ENCODE peak calls at places on chromosomes 7 and 10, in ten cellular contexts. One of them, this sample, is unnamed.

GRCh38 chr10:98374176-98374969 is 40.6 kb downstream of the PYROXD2 start:
- DNase-seq in left colon: no peak
- DNase-seq in stimulated activated CD4-positive, alpha-beta T cell treated with anti-CD3 and anti-CD28 coated beads, Interleukin-15, amount 100 ng/mL, for 1 hour: no peak
- DNase-seq in HT1080: peak
- DNase-seq in H4: peak
- DNase-seq in germinal center: no peak
- DNase-seq in T-helper 1 cell: no peak
- DNase-seq in SIG-M5: no peak
- DNase-seq in C1 segment of cervical spinal cord: no peak
- DNase-seq in M059J: peak
- DNase-seq in this sample: no peak

GRCh38 chr7:46233585-46234329 is 312.7 kb upstream of the IGFBP3 start:
- DNase-seq in left colon: no peak
- DNase-seq in stimulated activated CD4-positive, alpha-beta T cell treated with anti-CD3 and anti-CD28 coated beads, Interleukin-15, amount 100 ng/mL, for 1 hour: no peak
- DNase-seq in HT1080: no peak
- DNase-seq in H4: no peak
- DNase-seq in germinal center: no peak
- DNase-seq in T-helper 1 cell: no peak
- DNase-seq in SIG-M5: no peak
- DNase-seq in C1 segment of cervical spinal cord: no peak
- DNase-seq in M059J: no peak
- DNase-seq in this sample: no peak

GRCh38 chr7:6496842-6497636 is 49.3 kb upstream of the DAGLB start:
- DNase-seq in left colon: no peak
- DNase-seq in stimulated activated CD4-positive, alpha-beta T cell treated with anti-CD3 and anti-CD28 coated beads, Interleukin-15, amount 100 ng/mL, for 1 hour: no peak
- DNase-seq in HT1080: no peak
- DNase-seq in H4: no peak
- DNase-seq in germinal center: no peak
- DNase-seq in T-helper 1 cell: no peak
- DNase-seq in SIG-M5: no peak
- DNase-seq in C1 segment of cervical spinal cord: no peak
- DNase-seq in M059J: no peak
- DNase-seq in this sample: no peak

GRCh38 chr7:151088019-151088855 is 2.0 kb downstream of the AGAP3 start:
- DNase-seq in left colon: no peak
- DNase-seq in stimulated activated CD4-positive, alpha-beta T cell treated with anti-CD3 and anti-CD28 coated beads, Interleukin-15, amount 100 ng/mL, for 1 hour: no peak
- DNase-seq in HT1080: no peak
- DNase-seq in H4: no peak
- DNase-seq in germinal center: no peak
- DNase-seq in T-helper 1 cell: no peak
- DNase-seq in SIG-M5: no peak
- DNase-seq in C1 segment of cervical spinal cord: no peak
- DNase-seq in M059J: no peak
- DNase-seq in this sample: no peak

GRCh38 chr10:70740441-70741288 is 44.5 kb downstream of the TBATA start:
- DNase-seq in left colon: no peak
- DNase-seq in stimulated activated CD4-positive, alpha-beta T cell treated with anti-CD3 and anti-CD28 coated beads, Interleukin-15, amount 100 ng/mL, for 1 hour: no peak
- DNase-seq in HT1080: no peak
- DNase-seq in H4: no peak
- DNase-seq in germinal center: no peak
- DNase-seq in T-helper 1 cell: no peak
- DNase-seq in SIG-M5: no peak
- DNase-seq in C1 segment of cervical spinal cord: no peak
- DNase-seq in M059J: no peak
- DNase-seq in this sample: no peak

GRCh38 chr10:128463991-128464755 is 337.9 kb upstream of the MKI67 start:
- DNase-seq in left colon: peak
- DNase-seq in stimulated activated CD4-positive, alpha-beta T cell treated with anti-CD3 and anti-CD28 coated beads, Interleukin-15, amount 100 ng/mL, for 1 hour: no peak
- DNase-seq in HT1080: no peak
- DNase-seq in H4: peak
- DNase-seq in germinal center: no peak
- DNase-seq in T-helper 1 cell: peak
- DNase-seq in SIG-M5: no peak
- DNase-seq in C1 segment of cervical spinal cord: no peak
- DNase-seq in M059J: peak
- DNase-seq in this sample: no peak

GRCh38 chr10:47311900-47312662 is 10.2 kb upstream of the GDF2 start:
- DNase-seq in left colon: peak
- DNase-seq in stimulated activated CD4-positive, alpha-beta T cell treated with anti-CD3 and anti-CD28 coated beads, Interleukin-15, amount 100 ng/mL, for 1 hour: peak
- DNase-seq in HT1080: peak
- DNase-seq in H4: peak
- DNase-seq in germinal center: peak
- DNase-seq in T-helper 1 cell: peak
- DNase-seq in SIG-M5: no peak
- DNase-seq in C1 segment of cervical spinal cord: peak
- DNase-seq in M059J: peak
- DNase-seq in this sample: no peak

GRCh38 chr10:92573091-92573797 is 649 bp downstream of the IDE start:
- DNase-seq in left colon: peak
- DNase-seq in stimulated activated CD4-positive, alpha-beta T cell treated with anti-CD3 and anti-CD28 coated beads, Interleukin-15, amount 100 ng/mL, for 1 hour: peak
- DNase-seq in HT1080: peak
- DNase-seq in H4: peak
- DNase-seq in germinal center: peak
- DNase-seq in T-helper 1 cell: peak
- DNase-seq in SIG-M5: no peak
- DNase-seq in C1 segment of cervical spinal cord: no peak
- DNase-seq in M059J: peak
- DNase-seq in this sample: no peak

GRCh38 chr7:2475678-2476015 is 551 bp downstream of the GRIFIN start:
- DNase-seq in left colon: no peak
- DNase-seq in stimulated activated CD4-positive, alpha-beta T cell treated with anti-CD3 and anti-CD28 coated beads, Interleukin-15, amount 100 ng/mL, for 1 hour: no peak
- DNase-seq in HT1080: no peak
- DNase-seq in H4: no peak
- DNase-seq in germinal center: no peak
- DNase-seq in T-helper 1 cell: no peak
- DNase-seq in SIG-M5: no peak
- DNase-seq in C1 segment of cervical spinal cord: no peak
- DNase-seq in M059J: no peak
- DNase-seq in this sample: no peak

GRCh38 chr10:78336402-78336791 is 302.7 kb downstream of the RPS24 start:
- DNase-seq in left colon: no peak
- DNase-seq in stimulated activated CD4-positive, alpha-beta T cell treated with anti-CD3 and anti-CD28 coated beads, Interleukin-15, amount 100 ng/mL, for 1 hour: no peak
- DNase-seq in HT1080: peak
- DNase-seq in H4: no peak
- DNase-seq in germinal center: no peak
- DNase-seq in T-helper 1 cell: no peak
- DNase-seq in SIG-M5: no peak
- DNase-seq in C1 segment of cervical spinal cord: no peak
- DNase-seq in M059J: peak
- DNase-seq in this sample: no peak

GRCh38 chr10:48445932-48446331 is 139.5 kb downstream of the MAPK8 start:
- DNase-seq in left colon: no peak
- DNase-seq in stimulated activated CD4-positive, alpha-beta T cell treated with anti-CD3 and anti-CD28 coated beads, Interleukin-15, amount 100 ng/mL, for 1 hour: no peak
- DNase-seq in HT1080: no peak
- DNase-seq in H4: no peak
- DNase-seq in germinal center: no peak
- DNase-seq in T-helper 1 cell: no peak
- DNase-seq in SIG-M5: no peak
- DNase-seq in C1 segment of cervical spinal cord: no peak
- DNase-seq in M059J: no peak
- DNase-seq in this sample: no peak

GRCh38 chr7:46908770-46909169 is 673.1 kb downstream of the TNS3 start:
- DNase-seq in left colon: no peak
- DNase-seq in stimulated activated CD4-positive, alpha-beta T cell treated with anti-CD3 and anti-CD28 coated beads, Interleukin-15, amount 100 ng/mL, for 1 hour: no peak
- DNase-seq in HT1080: peak
- DNase-seq in H4: peak
- DNase-seq in germinal center: no peak
- DNase-seq in T-helper 1 cell: no peak
- DNase-seq in SIG-M5: no peak
- DNase-seq in C1 segment of cervical spinal cord: no peak
- DNase-seq in M059J: peak
- DNase-seq in this sample: no peak

GRCh38 chr7:3200504-3200903 is 100.5 kb upstream of the SDK1 start:
- DNase-seq in left colon: no peak
- DNase-seq in stimulated activated CD4-positive, alpha-beta T cell treated with anti-CD3 and anti-CD28 coated beads, Interleukin-15, amount 100 ng/mL, for 1 hour: no peak
- DNase-seq in HT1080: peak
- DNase-seq in H4: peak
- DNase-seq in germinal center: peak
- DNase-seq in T-helper 1 cell: peak
- DNase-seq in SIG-M5: no peak
- DNase-seq in C1 segment of cervical spinal cord: no peak
- DNase-seq in M059J: peak
- DNase-seq in this sample: peak

GRCh38 chr10:57696641-57697040 is 571.1 kb downstream of the IPMK start:
- DNase-seq in left colon: no peak
- DNase-seq in stimulated activated CD4-positive, alpha-beta T cell treated with anti-CD3 and anti-CD28 coated beads, Interleukin-15, amount 100 ng/mL, for 1 hour: no peak
- DNase-seq in HT1080: peak
- DNase-seq in H4: peak
- DNase-seq in germinal center: no peak
- DNase-seq in T-helper 1 cell: no peak
- DNase-seq in SIG-M5: no peak
- DNase-seq in C1 segment of cervical spinal cord: no peak
- DNase-seq in M059J: peak
- DNase-seq in this sample: no peak

GRCh38 chr7:101308245-101309085 is 13.1 kb downstream of the IFT22 start:
- DNase-seq in left colon: peak
- DNase-seq in stimulated activated CD4-positive, alpha-beta T cell treated with anti-CD3 and anti-CD28 coated beads, Interleukin-15, amount 100 ng/mL, for 1 hour: no peak
- DNase-seq in HT1080: no peak
- DNase-seq in H4: no peak
- DNase-seq in germinal center: no peak
- DNase-seq in T-helper 1 cell: peak
- DNase-seq in SIG-M5: no peak
- DNase-seq in C1 segment of cervical spinal cord: no peak
- DNase-seq in M059J: no peak
- DNase-seq in this sample: no peak

GRCh38 chr10:70576803-70577517 is 25.6 kb downstream of the PRF1 start:
- DNase-seq in left colon: no peak
- DNase-seq in stimulated activated CD4-positive, alpha-beta T cell treated with anti-CD3 and anti-CD28 coated beads, Interleukin-15, amount 100 ng/mL, for 1 hour: no peak
- DNase-seq in HT1080: no peak
- DNase-seq in H4: no peak
- DNase-seq in germinal center: no peak
- DNase-seq in T-helper 1 cell: peak
- DNase-seq in SIG-M5: no peak
- DNase-seq in C1 segment of cervical spinal cord: no peak
- DNase-seq in M059J: peak
- DNase-seq in this sample: no peak

GRCh38 chr7:149321978-149322541 is 60.1 kb downstream of the ZNF783 start:
- DNase-seq in left colon: no peak
- DNase-seq in stimulated activated CD4-positive, alpha-beta T cell treated with anti-CD3 and anti-CD28 coated beads, Interleukin-15, amount 100 ng/mL, for 1 hour: no peak
- DNase-seq in HT1080: peak
- DNase-seq in H4: peak
- DNase-seq in germinal center: no peak
- DNase-seq in T-helper 1 cell: peak
- DNase-seq in SIG-M5: no peak
- DNase-seq in C1 segment of cervical spinal cord: no peak
- DNase-seq in M059J: peak
- DNase-seq in this sample: no peak

GRCh38 chr10:85105614-85106013 is 777.2 kb downstream of the CCSER2 start:
- DNase-seq in left colon: no peak
- DNase-seq in stimulated activated CD4-positive, alpha-beta T cell treated with anti-CD3 and anti-CD28 coated beads, Interleukin-15, amount 100 ng/mL, for 1 hour: no peak
- DNase-seq in HT1080: peak
- DNase-seq in H4: peak
- DNase-seq in germinal center: no peak
- DNase-seq in T-helper 1 cell: no peak
- DNase-seq in SIG-M5: no peak
- DNase-seq in C1 segment of cervical spinal cord: no peak
- DNase-seq in M059J: no peak
- DNase-seq in this sample: no peak

GRCh38 chr10:96118604-96119450 is 11.3 kb upstream of the ZNF518A start:
- DNase-seq in left colon: peak
- DNase-seq in stimulated activated CD4-positive, alpha-beta T cell treated with anti-CD3 and anti-CD28 coated beads, Interleukin-15, amount 100 ng/mL, for 1 hour: no peak
- DNase-seq in HT1080: no peak
- DNase-seq in H4: no peak
- DNase-seq in germinal center: no peak
- DNase-seq in T-helper 1 cell: no peak
- DNase-seq in SIG-M5: no peak
- DNase-seq in C1 segment of cervical spinal cord: no peak
- DNase-seq in M059J: no peak
- DNase-seq in this sample: peak

GRCh38 chr10:4154317-4154716 is 369.3 kb upstream of the KLF6 start:
- DNase-seq in left colon: no peak
- DNase-seq in stimulated activated CD4-positive, alpha-beta T cell treated with anti-CD3 and anti-CD28 coated beads, Interleukin-15, amount 100 ng/mL, for 1 hour: no peak
- DNase-seq in HT1080: no peak
- DNase-seq in H4: no peak
- DNase-seq in germinal center: no peak
- DNase-seq in T-helper 1 cell: no peak
- DNase-seq in SIG-M5: no peak
- DNase-seq in C1 segment of cervical spinal cord: no peak
- DNase-seq in M059J: no peak
- DNase-seq in this sample: no peak

GRCh38 chr10:92773776-92774175 is 74.5 kb upstream of the EXOC6 start:
- DNase-seq in left colon: no peak
- DNase-seq in stimulated activated CD4-positive, alpha-beta T cell treated with anti-CD3 and anti-CD28 coated beads, Interleukin-15, amount 100 ng/mL, for 1 hour: no peak
- DNase-seq in HT1080: no peak
- DNase-seq in H4: no peak
- DNase-seq in germinal center: no peak
- DNase-seq in T-helper 1 cell: no peak
- DNase-seq in SIG-M5: no peak
- DNase-seq in C1 segment of cervical spinal cord: no peak
- DNase-seq in M059J: peak
- DNase-seq in this sample: no peak

GRCh38 chr7:114243019-114243507 is 171.6 kb upstream of the FOXP2 start:
- DNase-seq in left colon: no peak
- DNase-seq in stimulated activated CD4-positive, alpha-beta T cell treated with anti-CD3 and anti-CD28 coated beads, Interleukin-15, amount 100 ng/mL, for 1 hour: no peak
- DNase-seq in HT1080: peak
- DNase-seq in H4: no peak
- DNase-seq in germinal center: no peak
- DNase-seq in T-helper 1 cell: no peak
- DNase-seq in SIG-M5: no peak
- DNase-seq in C1 segment of cervical spinal cord: no peak
- DNase-seq in M059J: peak
- DNase-seq in this sample: no peak

GRCh38 chr7:30472081-30472770 is 6.4 kb downstream of the NOD1 start:
- DNase-seq in left colon: no peak
- DNase-seq in stimulated activated CD4-positive, alpha-beta T cell treated with anti-CD3 and anti-CD28 coated beads, Interleukin-15, amount 100 ng/mL, for 1 hour: no peak
- DNase-seq in HT1080: no peak
- DNase-seq in H4: no peak
- DNase-seq in germinal center: no peak
- DNase-seq in T-helper 1 cell: no peak
- DNase-seq in SIG-M5: no peak
- DNase-seq in C1 segment of cervical spinal cord: no peak
- DNase-seq in M059J: no peak
- DNase-seq in this sample: no peak

GRCh38 chr10:22374489-22375126 is 29.3 kb downstream of the SPAG6 start:
- DNase-seq in left colon: no peak
- DNase-seq in stimulated activated CD4-positive, alpha-beta T cell treated with anti-CD3 and anti-CD28 coated beads, Interleukin-15, amount 100 ng/mL, for 1 hour: no peak
- DNase-seq in HT1080: no peak
- DNase-seq in H4: no peak
- DNase-seq in germinal center: no peak
- DNase-seq in T-helper 1 cell: no peak
- DNase-seq in SIG-M5: no peak
- DNase-seq in C1 segment of cervical spinal cord: no peak
- DNase-seq in M059J: no peak
- DNase-seq in this sample: no peak

GRCh38 chr10:29590598-29591415 is 44.0 kb downstream of the SVIL start:
- DNase-seq in left colon: no peak
- DNase-seq in stimulated activated CD4-positive, alpha-beta T cell treated with anti-CD3 and anti-CD28 coated beads, Interleukin-15, amount 100 ng/mL, for 1 hour: no peak
- DNase-seq in HT1080: peak
- DNase-seq in H4: peak
- DNase-seq in germinal center: peak
- DNase-seq in T-helper 1 cell: peak
- DNase-seq in SIG-M5: peak
- DNase-seq in C1 segment of cervical spinal cord: no peak
- DNase-seq in M059J: peak
- DNase-seq in this sample: no peak

GRCh38 chr10:106043833-106044232 is 1120.7 kb downstream of the SORCS1 start:
- DNase-seq in left colon: no peak
- DNase-seq in stimulated activated CD4-positive, alpha-beta T cell treated with anti-CD3 and anti-CD28 coated beads, Interleukin-15, amount 100 ng/mL, for 1 hour: no peak
- DNase-seq in HT1080: peak
- DNase-seq in H4: peak
- DNase-seq in germinal center: no peak
- DNase-seq in T-helper 1 cell: no peak
- DNase-seq in SIG-M5: no peak
- DNase-seq in C1 segment of cervical spinal cord: no peak
- DNase-seq in M059J: peak
- DNase-seq in this sample: no peak

GRCh38 chr7:91248996-91249395 is 15.2 kb upstream of the FZD1 start:
- DNase-seq in left colon: no peak
- DNase-seq in stimulated activated CD4-positive, alpha-beta T cell treated with anti-CD3 and anti-CD28 coated beads, Interleukin-15, amount 100 ng/mL, for 1 hour: no peak
- DNase-seq in HT1080: no peak
- DNase-seq in H4: no peak
- DNase-seq in germinal center: no peak
- DNase-seq in T-helper 1 cell: no peak
- DNase-seq in SIG-M5: no peak
- DNase-seq in C1 segment of cervical spinal cord: no peak
- DNase-seq in M059J: peak
- DNase-seq in this sample: no peak

GRCh38 chr7:1290262-1291039 is 57.8 kb downstream of the UNCX start:
- DNase-seq in left colon: no peak
- DNase-seq in stimulated activated CD4-positive, alpha-beta T cell treated with anti-CD3 and anti-CD28 coated beads, Interleukin-15, amount 100 ng/mL, for 1 hour: no peak
- DNase-seq in HT1080: no peak
- DNase-seq in H4: peak
- DNase-seq in germinal center: no peak
- DNase-seq in T-helper 1 cell: peak
- DNase-seq in SIG-M5: no peak
- DNase-seq in C1 segment of cervical spinal cord: peak
- DNase-seq in M059J: peak
- DNase-seq in this sample: no peak

This sample was measured in NCI-H524 treated with DMSO at 0.1 percent for 48 hours.